ENCODE peak calls at places on chromosomes 11 and 22, in four cellular contexts. A, D, I and Z are unnamed samples.

GRCh38 chr11:134277176-134278001 is 1.2 kb downstream of the GLB1L3 start:
- DNase-seq in A (no peak), D (no peak), I (no peak), Z (no peak)

GRCh38 chr11:88626216-88626615 is 288.7 kb upstream of the CTSC start:
- DNase-seq in A (peak; percentile 7), D (peak; percentile 52), I (no peak), Z (no peak)

GRCh38 chr11:119706029-119706428 is 23.0 kb downstream of the NECTIN1 start:
- DNase-seq in A (no peak), D (no peak), I (no peak), Z (no peak)

GRCh38 chr11:101401245-101401644 is 182.6 kb downstream of the TRPC6 start:
- DNase-seq in A (peak; percentile 29), D (peak; percentile 53), I (no peak), Z (no peak)

GRCh38 chr11:11189501-11189900 is 163.5 kb downstream of the CSNK2A3 start:
- DNase-seq in A (no peak), D (no peak), I (no peak), Z (no peak)

GRCh38 chr22:29463487-29464088 is 16.4 kb upstream of the NEFH start:
- DNase-seq in A (no peak), D (no peak), I (no peak), Z (no peak)

GRCh38 chr11:126799974-126800373 is 200.6 kb downstream of the KIRREL3 start:
- DNase-seq in A (peak; percentile 49), D (peak; percentile 66), I (no peak), Z (no peak)

GRCh38 chr11:130585545-130585944 is 137.1 kb downstream of the ADAMTS15 start:
- DNase-seq in A (peak; percentile 90), D (no peak), I (no peak), Z (peak; percentile 68)

GRCh38 chr11:60785806-60786361 is 751 bp downstream of the MS4A10 start:
- DNase-seq in A (peak; percentile 18), D (peak; percentile 57), I (no peak), Z (no peak)

GRCh38 chr22:27186643-27187042 is 529.3 kb downstream of the MIAT start:
- DNase-seq in A (no peak), D (no peak), I (no peak), Z (no peak)

GRCh38 chr11:59555601-59556114 is 44.3 kb downstream of the OR4D9 start:
- DNase-seq in A (no peak), D (no peak), I (no peak), Z (no peak)

GRCh38 chr11:8266246-8267241 is 2.9 kb upstream of the LMO1 start:
- DNase-seq in A (no peak), D (no peak), I (no peak), Z (no peak)

GRCh38 chr11:81673001-81673400 is 1060.7 kb downstream of the FAM181B start:
- DNase-seq in A (no peak), D (no peak), I (no peak), Z (peak; percentile 5)

GRCh38 chr22:32050678-32051515 is 7.8 kb downstream of the SLC5A1 start:
- DNase-seq in A (peak; percentile 88), D (peak; percentile 79), I (peak; percentile 9), Z (peak; percentile 99)

GRCh38 chr11:66745356-66746235 is 16.6 kb upstream of the SPTBN2 start:
- DNase-seq in A (no peak), D (no peak), I (peak; percentile 75), Z (peak; percentile 40)

GRCh38 chr11:79092791-79093313 is 348.0 kb downstream of the TENM4 start:
- DNase-seq in A (peak; percentile 100), D (peak; percentile 100), I (no peak), Z (peak; percentile 100)

GRCh38 chr11:68008381-68009337 is 1.5 kb upstream of the ALDH3B1 start:
- DNase-seq in A (no peak), D (no peak), I (peak; percentile 94), Z (no peak)

GRCh38 chr11:102592634-102593581 is 32.2 kb downstream of the MMP20 start:
- DNase-seq in A (no peak), D (peak; percentile 20), I (peak; percentile 15), Z (peak; percentile 35)

GRCh38 chr11:31449040-31449439 is 60.4 kb downstream of the IMMP1L start:
- DNase-seq in A (no peak), D (peak; percentile 1), I (no peak), Z (no peak)

GRCh38 chr11:13065200-13065787 is 56.2 kb downstream of the RASSF10 start:
- DNase-seq in A (no peak), D (no peak), I (no peak), Z (no peak)
- H3K9ac ChIP-seq in A (no peak overlapping the region), D (no peak overlapping the region), I (no peak overlapping the region), Z (no peak overlapping the region)

GRCh38 chr22:23218867-23219251 is 38.5 kb downstream of the BCR start:
- DNase-seq in A (peak; percentile 70), D (peak; percentile 62), I (no peak), Z (no peak)

GRCh38 chr22:23219317-23219716 is 39.0 kb downstream of the BCR start:
- DNase-seq in A (no peak), D (no peak), I (no peak), Z (no peak)

GRCh38 chr22:23221351-23221804 is 41.1 kb downstream of the BCR start:
- DNase-seq in A (no peak), D (no peak), I (no peak), Z (no peak)

GRCh38 chr22:23220485-23221350 is 40.4 kb downstream of the BCR start:
- DNase-seq in A (peak; percentile 63), D (peak; percentile 53), I (no peak), Z (peak; percentile 49)

GRCh38 chr22:23219787-23220484 is 39.6 kb downstream of the BCR start:
- DNase-seq in A (peak; percentile 71), D (peak; percentile 61), I (no peak), Z (peak; percentile 52)
- H3K9ac ChIP-seq in A (no peak overlapping the region), D (no peak overlapping the region), I (no peak overlapping the region), Z (no peak overlapping the region)

DNA sequence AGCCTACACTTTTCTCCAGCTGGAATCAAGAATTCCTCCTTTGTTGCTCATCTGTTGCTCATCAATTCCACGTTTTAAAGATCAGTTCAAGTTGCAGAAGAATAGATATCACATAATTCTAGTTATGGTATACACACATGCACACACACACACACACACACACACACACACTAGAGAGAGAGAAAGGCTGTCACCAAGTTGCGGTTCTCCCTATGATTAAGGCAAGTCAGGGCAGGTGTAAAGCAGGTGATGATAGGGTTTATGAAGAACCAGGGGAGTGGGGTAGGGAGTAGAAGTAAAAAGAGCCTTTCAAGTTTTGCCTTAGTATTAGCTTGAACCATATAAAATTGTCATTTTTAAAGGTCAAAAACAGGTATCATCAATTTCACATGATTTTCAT is 31.7 kb upstream of the TMPRSS4 start:
- DNase-seq in A (no peak), D (no peak), I (no peak), Z (peak; percentile 64)
- H3K9ac ChIP-seq in A (no peak overlapping the region), D (no peak overlapping the region), I (no peak overlapping the region), Z (no peak overlapping the region)

DNA sequence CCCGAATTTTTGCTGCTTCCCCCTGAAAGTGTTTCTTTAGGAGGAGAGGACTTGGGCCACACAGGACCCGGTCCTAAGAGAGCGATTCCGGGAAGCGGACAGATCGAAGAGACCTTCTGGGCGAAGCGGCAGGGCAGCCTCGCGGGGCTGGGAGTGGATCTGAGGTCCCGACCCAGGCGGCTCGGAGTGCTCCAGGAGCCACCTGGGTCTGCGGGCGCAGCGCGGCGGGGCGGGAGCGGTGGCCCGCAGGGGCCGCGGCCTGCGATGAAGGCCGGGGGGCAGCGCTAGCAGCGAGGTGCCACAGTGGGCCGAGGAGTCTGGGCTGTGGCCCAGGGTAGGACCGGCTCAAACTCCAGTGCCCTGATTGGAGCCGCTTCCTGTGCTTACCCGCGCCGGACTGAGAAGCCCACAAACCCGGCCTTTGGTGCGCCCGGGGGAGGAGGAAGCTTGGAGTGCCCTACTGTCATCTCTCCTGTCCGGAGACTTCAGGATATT is 1.8 kb downstream of the PKNOX2 start:
- DNase-seq in A (no peak), D (no peak), I (no peak), Z (no peak)
- H3K9ac ChIP-seq in A (peak overlapping the region; percentile 92), D (peak overlapping the region; percentile 84), I (no peak overlapping the region), Z (no peak overlapping the region)

GRCh38 chr11:69299572-69299971 is 5.6 kb downstream of the MYEOV start:
- DNase-seq in A (no peak), D (no peak), I (no peak), Z (no peak)
- H3K9ac ChIP-seq in A (peak overlapping the region; percentile 76), D (peak overlapping the region; percentile 25), I (no peak overlapping the region), Z (no peak overlapping the region)

GRCh38 chr11:63491240-63491587 is 247 bp upstream of the PLAAT5 start:
- DNase-seq in A (no peak), D (no peak), I (no peak), Z (no peak)

GRCh38 chr11:63489879-63490278 is 1.1 kb downstream of the PLAAT5 start:
- DNase-seq in A (peak; percentile 86), D (no peak), I (no peak), Z (no peak)

GRCh38 chr11:63492441-63492840 is 1.5 kb upstream of the PLAAT5 start:
- DNase-seq in A (no peak), D (no peak), I (no peak), Z (no peak)

GRCh38 chr11:63491614-63492372 is 826 bp upstream of the PLAAT5 start:
- DNase-seq in A (peak; percentile 88), D (peak; percentile 46), I (no peak), Z (no peak)

GRCh38 chr11:63490551-63491239 is at the start of gene PLAAT5:
- DNase-seq in A (no peak), D (no peak), I (no peak), Z (no peak)
- H3K9ac ChIP-seq in A (peak within 1 kb of the TSS; percentile 29), D (no peak within 1 kb of the TSS), I (no peak within 1 kb of the TSS), Z (no peak within 1 kb of the TSS)

GRCh38 chr22:39489094-39490068 is 12.7 kb upstream of the MIEF1 start:
- DNase-seq in A (no peak), D (no peak), I (no peak), Z (no peak)
- H3K9ac ChIP-seq in A (no peak overlapping the region), D (no peak overlapping the region), I (no peak overlapping the region), Z (no peak overlapping the region)

DNA sequence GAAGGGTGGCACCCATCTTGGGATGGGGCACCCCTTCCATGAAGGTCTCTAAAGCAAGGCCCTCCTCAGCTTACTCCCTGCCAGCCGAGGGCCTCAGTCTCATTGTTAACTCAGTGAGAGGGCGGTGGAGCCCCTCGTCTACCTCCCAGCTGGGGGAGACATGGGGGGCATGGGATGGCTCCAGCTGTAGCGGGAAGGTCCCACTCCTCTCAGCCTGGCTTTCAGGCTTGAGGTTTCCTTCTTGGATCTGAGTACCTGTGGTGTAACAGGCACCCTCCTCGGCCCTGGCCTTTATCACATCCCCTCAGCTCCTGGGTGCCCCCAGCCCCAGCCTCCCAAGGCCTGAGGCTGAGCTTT is 2.0 kb downstream of the MIF start:
- DNase-seq in A (no peak), D (no peak), I (no peak), Z (no peak)
- H3K9ac ChIP-seq in A (no peak overlapping the region), D (no peak overlapping the region), I (no peak overlapping the region), Z (peak overlapping the region; percentile 79)

GRCh38 chr11:86713552-86713951 is 41.1 kb upstream of the ME3 start:
- DNase-seq in A (no peak), D (no peak), I (no peak), Z (no peak)
- H3K9ac ChIP-seq in A (no peak overlapping the region), D (no peak overlapping the region), I (no peak overlapping the region), Z (no peak overlapping the region)

GRCh38 chr11:114914231-114915005 is 236.1 kb downstream of the NXPE2 start:
- DNase-seq in A (no peak), D (no peak), I (no peak), Z (no peak)
- H3K9ac ChIP-seq in A (no peak overlapping the region), D (no peak overlapping the region), I (no peak overlapping the region), Z (no peak overlapping the region)